ENCODE peak calls at places on chromosomes 12 and 14, in seven cellular contexts. H is NCI-H1092 treated with DMSO at 0.1 percent for 48 hours, D is epithelial cell of esophagus, I is hypothalamus, P is WTC11, C is M059J, E is NCI-H510A. S is an unnamed sample.

GRCh38 chr14:36222952-36223468 is 46.5 kb upstream of the PTCSC3 start:
- DNase-seq in C (no peak), P (no peak), E (no peak), D (peak; percentile 30), H (no peak), I (no peak), S (no peak)

GRCh38 chr12:53867216-53868012 is 71.2 kb upstream of the HOXC13 start:
- DNase-seq in C (peak; percentile 84), P (peak; percentile 53), I (no peak), H (no peak), E (no peak), D (peak; percentile 22), S (peak; percentile 9)

GRCh38 chr12:91923864-91924263 is 221.8 kb downstream of the BTG1 start:
- DNase-seq in C (no peak), I (no peak), D (no peak), P (no peak), H (no peak), E (no peak), S (no peak)

GRCh38 chr12:112906712-112907414 is at the start of gene OAS1:
- DNase-seq in E (peak; percentile 41), P (no peak), H (peak; percentile 41), C (peak; percentile 91), D (peak; percentile 70), I (no peak), S (peak; percentile 76)

GRCh38 chr14:80202888-80203562 is 8.3 kb downstream of the DIO2 start:
- DNase-seq in H (no peak), P (peak; percentile 83), I (no peak), C (no peak), D (peak; percentile 30), E (no peak), S (no peak)

GRCh38 chr14:89137514-89138163 is 279.4 kb downstream of the FOXN3 start:
- DNase-seq in P (no peak), I (no peak), D (peak; percentile 80), C (peak; percentile 96), H (no peak), E (no peak), S (peak; percentile 88)

GRCh38 chr12:127179199-127179598 is 1087.8 kb upstream of the TMEM132C start:
- DNase-seq in I (no peak), H (no peak), P (no peak), D (peak; percentile 83), C (no peak), E (no peak), S (no peak)

GRCh38 chr12:10652192-10652591 is 21.7 kb downstream of the STYK1 start:
- DNase-seq in C (no peak), P (no peak), I (no peak), D (no peak), H (no peak), E (no peak), S (peak; percentile 20)

GRCh38 chr14:53528114-53528513 is 375.0 kb upstream of the DDHD1 start:
- DNase-seq in P (no peak), C (no peak), D (no peak), E (no peak), H (no peak), I (no peak), S (peak; percentile 59)

GRCh38 chr14:99816217-99816616 is 23.0 kb downstream of the EML1 start:
- DNase-seq in E (no peak), D (no peak), C (no peak), P (no peak), I (no peak), H (no peak), S (no peak)

GRCh38 chr14:23299558-23299957 is 3.1 kb downstream of the PPP1R3E start:
- DNase-seq in D (peak; percentile 81), C (peak; percentile 58), I (no peak), H (no peak), P (no peak), E (no peak), S (peak; percentile 57)

GRCh38 chr14:76257111-76257803 is 105.5 kb downstream of the GPATCH2L start:
- DNase-seq in D (no peak), C (no peak), H (no peak), E (no peak), I (no peak), P (no peak), S (no peak)

GRCh38 chr14:94646481-94646880 is 34.3 kb downstream of the SERPINA3 start:
- DNase-seq in I (no peak), E (no peak), C (no peak), D (no peak), P (no peak), H (no peak), S (peak; percentile 66)

GRCh38 chr14:81313775-81314429 is 86.2 kb downstream of the STON2 start:
- DNase-seq in P (no peak), I (no peak), H (no peak), E (no peak), C (peak; percentile 7), D (peak; percentile 94), S (peak; percentile 1)

GRCh38 chr14:81396108-81396507 is 4.0 kb downstream of the STON2 start:
- DNase-seq in P (no peak), H (no peak), E (no peak), D (peak; percentile 87), C (no peak), I (no peak), S (no peak)

GRCh38 chr14:69501362-69501964 is 16.9 kb downstream of the PLEKHD1 start:
- DNase-seq in I (no peak), E (no peak), P (no peak), H (peak; percentile 95), D (no peak), C (no peak), S (peak; percentile 23)

GRCh38 chr12:70467908-70468733 is 102.0 kb downstream of the KCNMB4 start:
- DNase-seq in I (no peak), D (no peak), E (no peak), H (no peak), P (peak; percentile 11), C (peak; percentile 42), S (no peak)

GRCh38 chr14:73241481-73242165 is 4.3 kb downstream of the PAPLN start:
- DNase-seq in H (no peak), D (peak; percentile 46), I (no peak), C (no peak), E (no peak), P (no peak), S (no peak)

GRCh38 chr12:19981944-19982343 is 386.4 kb upstream of the PDE3A start:
- DNase-seq in P (no peak), D (no peak), H (no peak), E (no peak), C (no peak), I (no peak), S (no peak)

GRCh38 chr12:13052414-13052813 is 8.2 kb downstream of the FAM234B start:
- DNase-seq in P (no peak), C (no peak), I (no peak), D (no peak), H (no peak), E (no peak), S (no peak)

GRCh38 chr12:25332143-25332542 is 81.4 kb upstream of the KRAS start:
- DNase-seq in I (no peak), D (no peak), P (no peak), H (no peak), C (no peak), E (no peak), S (no peak)

S was measured in iris pigment epithelial cell.